ENCODE peak calls at places on chromosome 12, in four cellular contexts. One of them, this sample, is unnamed.

GRCh38 chr12:68042212-68042699 is 53.0 kb downstream of the IFNG-AS1 start:
- DNase-seq in K562: no peak
- DNase-seq in SK-N-SH: no peak
- DNase-seq in H1: no peak
- DNase-seq in this sample: peak

GRCh38 chr12:108854453-108855283 is 2.7 kb downstream of the SSH1 start:
- DNase-seq in H1: no peak
- DNase-seq in K562: peak
- DNase-seq in SK-N-SH: no peak
- DNase-seq in this sample: peak

GRCh38 chr12:57549909-57550627 is at the start of gene KIF5A:
- DNase-seq in K562: peak
- DNase-seq in SK-N-SH: peak
- DNase-seq in H1: peak
- DNase-seq in this sample: no peak

GRCh38 chr12:6471992-6472366 is 1.5 kb upstream of the VAMP1 start:
- DNase-seq in H1: no peak
- DNase-seq in K562: no peak
- DNase-seq in SK-N-SH: no peak
- DNase-seq in this sample: no peak

GRCh38 chr12:1776139-1776975 is 44.0 kb upstream of the LRTM2 start:
- DNase-seq in H1: no peak
- DNase-seq in K562: no peak
- DNase-seq in SK-N-SH: peak
- DNase-seq in this sample: no peak

GRCh38 chr12:81329088-81329487 is 251.2 kb downstream of the ACSS3 start:
- DNase-seq in K562: no peak
- DNase-seq in SK-N-SH: no peak
- DNase-seq in H1: peak
- DNase-seq in this sample: no peak

GRCh38 chr12:10364839-10365681 is 24.8 kb downstream of the KLRK1 start:
- DNase-seq in SK-N-SH: peak
- DNase-seq in K562: peak
- DNase-seq in H1: no peak
- DNase-seq in this sample: peak

GRCh38 chr12:53147653-53148052 is 32.9 kb upstream of the ZNF740 start:
- DNase-seq in K562: no peak
- DNase-seq in H1: no peak
- DNase-seq in SK-N-SH: no peak
- DNase-seq in this sample: no peak

GRCh38 chr12:26056335-26056734 is 68.5 kb downstream of the BHLHE41 start:
- DNase-seq in SK-N-SH: no peak
- DNase-seq in H1: no peak
- DNase-seq in K562: no peak
- DNase-seq in this sample: no peak

GRCh38 chr12:78403681-78404080 is 460.9 kb upstream of the SYT1 start:
- DNase-seq in H1: no peak
- DNase-seq in K562: no peak
- DNase-seq in SK-N-SH: no peak
- DNase-seq in this sample: no peak

GRCh38 chr12:104828015-104828414 is 130.1 kb downstream of the SLC41A2 start:
- DNase-seq in SK-N-SH: no peak
- DNase-seq in K562: no peak
- DNase-seq in H1: no peak
- DNase-seq in this sample: no peak

GRCh38 chr12:103809154-103809553 is 31.9 kb downstream of the NT5DC3 start:
- DNase-seq in SK-N-SH: no peak
- DNase-seq in H1: no peak
- DNase-seq in K562: peak
- DNase-seq in this sample: no peak

GRCh38 chr12:94148841-94149780 is 734 bp downstream of the PLXNC1 start:
- DNase-seq in SK-N-SH: peak
- DNase-seq in H1: peak
- DNase-seq in K562: no peak
- DNase-seq in this sample: no peak

GRCh38 chr12:52320784-52321400 is at the start of gene KRT83:
- DNase-seq in H1: no peak
- DNase-seq in K562: no peak
- DNase-seq in SK-N-SH: no peak
- DNase-seq in this sample: no peak

GRCh38 chr12:77728018-77728417 is 102.7 kb upstream of the NAV3 start:
- DNase-seq in H1: no peak
- DNase-seq in SK-N-SH: no peak
- DNase-seq in K562: no peak
- DNase-seq in this sample: no peak

GRCh38 chr12:84766375-84766774 is 146.2 kb downstream of the SLC6A15 start:
- DNase-seq in K562: no peak
- DNase-seq in SK-N-SH: no peak
- DNase-seq in H1: no peak
- DNase-seq in this sample: no peak

GRCh38 chr12:93122569-93123091 is 193.5 kb upstream of the EEA1 start:
- DNase-seq in H1: no peak
- DNase-seq in SK-N-SH: no peak
- DNase-seq in K562: no peak
- DNase-seq in this sample: no peak

GRCh38 chr12:68373836-68374314 is 41.7 kb upstream of the MDM1 start:
- DNase-seq in SK-N-SH: no peak
- DNase-seq in K562: peak
- DNase-seq in H1: no peak
- DNase-seq in this sample: peak

GRCh38 chr12:102955926-102956737 is 1.3 kb upstream of the ASCL1 start:
- DNase-seq in H1: peak
- DNase-seq in SK-N-SH: peak
- DNase-seq in K562: no peak
- DNase-seq in this sample: no peak

GRCh38 chr12:113387631-113388030 is 16.1 kb downstream of the SDS start:
- DNase-seq in SK-N-SH: no peak
- DNase-seq in H1: no peak
- DNase-seq in K562: no peak
- DNase-seq in this sample: no peak

GRCh38 chr12:52821071-52821730 is 7.3 kb upstream of the KRT4 start:
- DNase-seq in SK-N-SH: no peak
- DNase-seq in H1: no peak
- DNase-seq in K562: no peak
- DNase-seq in this sample: no peak

GRCh38 chr12:108768591-108769500 is 37.5 kb upstream of the CORO1C start:
- DNase-seq in SK-N-SH: peak
- DNase-seq in H1: peak
- DNase-seq in K562: no peak
- DNase-seq in this sample: peak

GRCh38 chr12:12788131-12788530 is 2.7 kb downstream of the APOLD1 start:
- DNase-seq in H1: no peak
- DNase-seq in K562: no peak
- DNase-seq in SK-N-SH: no peak
- DNase-seq in this sample: no peak

GRCh38 chr12:21073822-21074460 is 57.1 kb upstream of the SLCO1B1 start:
- DNase-seq in SK-N-SH: no peak
- DNase-seq in K562: no peak
- DNase-seq in H1: no peak
- DNase-seq in this sample: no peak

GRCh38 chr12:104585448-104586055 is 128.8 kb downstream of the CHST11 start:
- DNase-seq in K562: no peak
- DNase-seq in SK-N-SH: no peak
- DNase-seq in H1: no peak
- DNase-seq in this sample: no peak

GRCh38 chr12:23502259-23502658 is 447.2 kb downstream of the SOX5 start:
- DNase-seq in SK-N-SH: no peak
- DNase-seq in K562: peak
- DNase-seq in H1: no peak
- DNase-seq in this sample: no peak

GRCh38 chr12:18158774-18159557 is 69.0 kb upstream of the RERGL start:
- DNase-seq in SK-N-SH: peak
- DNase-seq in H1: peak
- DNase-seq in K562: peak
- DNase-seq in this sample: no peak

GRCh38 chr12:19938031-19938430 is 430.3 kb upstream of the PDE3A start:
- DNase-seq in H1: no peak
- DNase-seq in K562: no peak
- DNase-seq in SK-N-SH: no peak
- DNase-seq in this sample: no peak

GRCh38 chr12:18549598-18549997 is 188.2 kb downstream of the PLCZ1 start:
- DNase-seq in SK-N-SH: no peak
- DNase-seq in K562: no peak
- DNase-seq in H1: no peak
- DNase-seq in this sample: no peak

GRCh38 chr12:131755305-131756113 is 44.6 kb downstream of the SFSWAP start:
- DNase-seq in K562: peak
- DNase-seq in SK-N-SH: peak
- DNase-seq in H1: no peak
- DNase-seq in this sample: no peak

GRCh38 chr12:49121047-49121696 is 10.0 kb downstream of the TUBA1B start:
- DNase-seq in K562: peak
- DNase-seq in H1: peak
- DNase-seq in SK-N-SH: peak
- DNase-seq in this sample: no peak

GRCh38 chr12:89951050-89951693 is 242.5 kb upstream of the ATP2B1 start:
- DNase-seq in H1: no peak
- DNase-seq in K562: peak
- DNase-seq in SK-N-SH: no peak
- DNase-seq in this sample: no peak

GRCh38 chr12:124481772-124482566 is 85.4 kb downstream of the NCOR2 start:
- DNase-seq in H1: no peak
- DNase-seq in SK-N-SH: no peak
- DNase-seq in K562: no peak
- DNase-seq in this sample: no peak

GRCh38 chr12:124481257-124481750 is 86.1 kb downstream of the NCOR2 start:
- DNase-seq in H1: no peak
- DNase-seq in SK-N-SH: no peak
- DNase-seq in K562: no peak
- DNase-seq in this sample: no peak

GRCh38 chr12:124484067-124484466 is 83.3 kb downstream of the NCOR2 start:
- DNase-seq in SK-N-SH: no peak
- DNase-seq in K562: no peak
- DNase-seq in H1: no peak
- DNase-seq in this sample: no peak

GRCh38 chr12:124482901-124483799 is 84.3 kb downstream of the NCOR2 start:
- DNase-seq in K562: no peak
- DNase-seq in SK-N-SH: no peak
- DNase-seq in H1: no peak
- DNase-seq in this sample: no peak

DNA sequence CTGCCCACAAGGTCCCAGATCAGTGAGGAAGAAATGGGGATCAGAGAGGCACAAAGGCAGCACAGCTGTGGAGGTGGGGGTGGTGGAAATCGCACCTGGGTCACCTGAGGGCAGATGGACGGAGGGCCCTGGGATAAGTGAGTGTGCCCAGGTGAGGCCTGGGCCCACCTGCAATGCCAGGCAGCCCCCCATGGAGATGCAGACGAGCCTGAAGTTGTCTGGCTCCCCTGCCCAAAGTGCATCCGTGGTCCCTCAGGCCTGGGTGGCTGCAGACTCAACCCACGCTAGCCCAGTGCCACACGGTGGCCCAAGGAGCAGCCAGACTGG is 84.9 kb downstream of the NCOR2 start:
- DNase-seq in H1: no peak
- DNase-seq in K562: no peak
- DNase-seq in SK-N-SH: no peak
- DNase-seq in this sample: no peak
- TF ChIP-seq EP300 in H1: no peak
- TF ChIP-seq EP300 in K562: no peak
- TF ChIP-seq EP300 in SK-N-SH: no peak
- TF ChIP-seq EP300 in this sample: no peak

DNA sequence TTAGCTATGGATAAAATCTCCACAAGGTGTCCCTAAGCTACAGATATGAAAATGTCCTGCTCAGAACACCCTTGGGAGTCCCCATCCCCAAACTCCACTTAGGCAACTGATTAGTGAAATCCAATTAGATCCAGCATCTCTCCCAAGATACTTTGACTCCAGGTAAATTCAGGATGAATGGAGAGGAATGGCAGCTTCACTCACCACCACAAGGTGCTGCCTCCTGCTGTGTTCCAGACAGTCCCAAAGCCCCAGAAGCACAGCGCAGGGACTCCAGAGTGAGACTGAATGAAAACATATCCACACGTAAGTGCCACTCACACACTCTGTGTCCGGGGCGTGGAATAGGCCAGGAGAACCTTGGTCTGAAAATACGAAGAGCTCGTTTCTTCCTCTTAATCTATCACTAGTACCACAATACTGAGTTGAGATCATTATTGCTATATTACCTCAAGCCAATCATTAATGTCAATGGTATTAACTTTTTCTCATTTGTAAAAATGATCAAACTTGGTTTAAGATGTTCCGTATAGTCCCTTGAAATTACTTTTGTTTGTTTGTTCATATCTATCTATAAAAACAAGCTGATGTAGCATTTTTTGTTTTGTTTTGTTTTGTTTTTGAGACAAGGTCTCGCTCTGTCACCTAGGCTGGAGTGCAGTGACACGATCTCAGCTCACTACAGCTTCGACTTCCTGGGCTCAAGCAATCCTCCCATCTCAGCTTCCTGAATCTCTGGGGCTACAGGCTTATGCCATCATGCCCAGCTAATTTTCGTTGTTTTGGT is 70.0 kb upstream of the BICD1 start:
- DNase-seq in H1: no peak
- DNase-seq in K562: peak
- DNase-seq in SK-N-SH: no peak
- DNase-seq in this sample: no peak
- TF ChIP-seq NRF1 in H1: no peak
- TF ChIP-seq NRF1 in K562: no peak
- TF ChIP-seq NRF1 in SK-N-SH: no peak
- TF ChIP-seq NRF1 in this sample: no peak

DNA sequence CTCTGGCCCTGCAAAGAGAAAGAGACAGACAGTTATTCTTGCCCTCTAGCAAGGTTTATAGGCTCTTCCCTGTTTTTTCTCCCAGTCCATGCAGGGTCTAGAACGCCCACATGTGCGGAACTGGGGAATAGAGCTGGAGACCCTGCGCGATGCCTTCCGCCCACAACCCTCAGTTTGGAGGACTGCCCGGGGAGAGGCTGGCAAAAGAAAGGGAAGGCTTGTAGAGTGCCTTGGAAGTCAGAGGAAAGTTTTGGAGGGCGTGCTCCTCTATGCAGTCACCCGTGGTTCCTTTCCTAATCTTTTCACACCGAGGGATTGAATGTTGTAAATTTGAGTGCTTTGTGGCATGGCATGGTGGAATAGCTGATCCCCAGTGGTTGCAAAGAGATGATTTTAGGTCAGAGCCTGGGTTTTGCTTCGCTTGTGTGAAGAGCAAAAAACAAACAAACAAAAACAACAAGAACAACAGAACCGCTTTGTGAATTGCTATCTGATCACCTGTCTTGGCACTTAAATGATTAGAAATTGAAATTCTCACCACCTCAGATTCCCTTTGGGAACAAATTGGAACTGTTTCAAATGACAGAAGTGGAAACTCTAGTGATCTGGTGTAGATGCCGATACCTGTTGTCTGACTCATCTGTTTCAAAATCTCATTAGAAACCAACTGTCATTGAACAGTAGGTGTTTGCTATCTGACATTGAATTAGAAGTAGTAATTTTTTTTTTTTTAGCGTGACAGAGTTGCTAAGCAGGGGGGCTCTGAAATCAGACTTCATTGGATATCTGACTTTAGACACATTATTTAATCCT is 984 bp downstream of the GAS2L3 start:
- DNase-seq in H1: no peak
- DNase-seq in K562: no peak
- DNase-seq in SK-N-SH: peak
- DNase-seq in this sample: no peak
- TF ChIP-seq RFX5 in H1: no peak
- TF ChIP-seq RFX5 in K562: no peak
- TF ChIP-seq RFX5 in SK-N-SH: no peak
- TF ChIP-seq RFX5 in this sample: no peak

GRCh38 chr12:123134265-123134664 is 16.6 kb downstream of the PITPNM2 start:
- DNase-seq in SK-N-SH: no peak
- DNase-seq in K562: no peak
- DNase-seq in H1: no peak
- DNase-seq in this sample: no peak
- TF ChIP-seq EP300 in SK-N-SH: no peak
- TF ChIP-seq EP300 in K562: no peak
- TF ChIP-seq EP300 in H1: no peak
- TF ChIP-seq EP300 in this sample: no peak